ENCODE peak calls at places on chromosomes 13 and 19, in seven cellular contexts. X is IMR-90, F is thoracic aorta, D is foreskin fibroblast, K is MCF 10A, A is H9, V is progenitor cell of endocrine pancreas. N is an unnamed sample.

GRCh38 chr19:21328402-21328801 is 808 bp downstream of the ZNF708 start:
- DNase-seq in X (no peak), F (no peak), D (no peak), K (peak), A (no peak), V (no peak), N (no peak)

GRCh38 chr19:31350693-31351211 is 1.5 kb upstream of the TSHZ3 start:
- DNase-seq in X (peak), F (no peak), D (peak), K (no peak), A (peak), V (peak), N (peak)

GRCh38 chr13:52348983-52349780 is 56.8 kb downstream of the THSD1 start:
- DNase-seq in X (peak), F (no peak), D (peak), K (peak), A (no peak), V (no peak), N (no peak)

GRCh38 chr13:28333204-28333900 is 161.6 kb downstream of the FLT1 start:
- DNase-seq in X (no peak), F (no peak), D (no peak), K (no peak), A (no peak), V (no peak), N (no peak)

GRCh38 chr13:37640499-37640898 is 41.9 kb upstream of the POSTN start:
- DNase-seq in X (peak), F (no peak), D (peak), K (peak), A (no peak), V (no peak), N (peak)

GRCh38 chr13:60720590-60720989 is 323.6 kb downstream of the TDRD3 start:
- DNase-seq in X (no peak), F (no peak), D (no peak), K (no peak), A (no peak), V (no peak), N (no peak)

GRCh38 chr19:30334841-30335240 is 37.3 kb upstream of the ZNF536 start:
- DNase-seq in X (no peak), F (no peak), D (no peak), K (no peak), A (no peak), V (no peak), N (no peak)

GRCh38 chr19:3822683-3823344 is 36.6 kb upstream of the MATK start:
- DNase-seq in X (no peak), F (no peak), D (no peak), K (no peak), A (no peak), V (no peak), N (no peak)

GRCh38 chr13:33349314-33349995 is 63.9 kb upstream of the STARD13 start:
- DNase-seq in X (no peak), F (no peak), D (no peak), K (no peak), A (peak), V (no peak), N (no peak)

GRCh38 chr19:19051478-19052213 is 12.1 kb upstream of the SLC25A42 start:
- DNase-seq in X (no peak), F (no peak), D (no peak), K (no peak), A (no peak), V (no peak), N (no peak)

GRCh38 chr13:93460005-93460404 is 233.4 kb downstream of the GPC6 start:
- DNase-seq in X (no peak), F (no peak), D (no peak), K (no peak), A (no peak), V (no peak), N (no peak)

GRCh38 chr13:33637978-33638743 is 179.8 kb upstream of the RFC3 start:
- DNase-seq in X (peak), F (no peak), D (peak), K (peak), A (no peak), V (no peak), N (no peak)

GRCh38 chr13:86082116-86082515 is 282.9 kb upstream of the SLITRK6 start:
- DNase-seq in X (no peak), F (no peak), D (no peak), K (peak), A (no peak), V (no peak), N (no peak)

GRCh38 chr19:35478794-35479193 is 11.5 kb downstream of the KRTDAP start:
- DNase-seq in X (no peak), F (no peak), D (no peak), K (no peak), A (no peak), V (no peak), N (no peak)

GRCh38 chr19:11091343-11092153 is 2.3 kb downstream of the LDLR start:
- DNase-seq in X (peak), F (peak), D (peak), K (peak), A (no peak), V (no peak), N (peak)

GRCh38 chr13:29763426-29764180 is 86.8 kb downstream of the UBL3 start:
- DNase-seq in X (no peak), F (no peak), D (no peak), K (no peak), A (no peak), V (no peak), N (no peak)

GRCh38 chr13:25118371-25118770 is 22.4 kb downstream of the PABPC3 start:
- DNase-seq in X (no peak), F (no peak), D (no peak), K (no peak), A (no peak), V (no peak), N (no peak)

GRCh38 chr13:37706041-37706440 is 107.5 kb upstream of the POSTN start:
- DNase-seq in X (no peak), F (no peak), D (no peak), K (no peak), A (no peak), V (no peak), N (no peak)

GRCh38 chr13:111920932-111921705 is 145.8 kb upstream of the SOX1 start:
- DNase-seq in X (no peak), F (no peak), D (no peak), K (no peak), A (peak), V (no peak), N (peak)

DNA sequence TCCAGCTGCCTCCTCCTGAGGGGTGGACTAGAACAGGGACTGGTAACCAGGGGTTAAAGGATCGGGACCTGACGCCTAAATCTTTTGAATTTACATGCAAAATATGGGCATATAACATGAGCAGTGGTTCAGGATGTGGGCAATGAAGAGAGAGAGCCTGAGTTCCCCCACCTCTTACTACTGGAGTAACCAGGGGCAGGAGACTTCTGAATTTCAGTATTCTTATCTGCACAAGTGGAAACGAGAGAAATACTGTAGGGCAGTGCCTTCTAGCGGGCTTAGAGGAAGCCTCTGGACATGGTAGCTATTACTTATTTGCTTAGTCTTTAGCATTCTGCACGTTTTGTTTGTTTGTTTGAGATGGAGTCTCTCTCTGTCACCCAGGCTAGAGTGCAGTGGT is 26.3 kb downstream of the BCAT2 start:
- DNase-seq in X (no peak), F (no peak), D (no peak), K (no peak), A (no peak), V (no peak), N (no peak)
- TF ChIP-seq CTCF in X (peak), F (no peak), D (no peak), K (no peak), A (no peak), V (no peak), N (no peak)

DNA sequence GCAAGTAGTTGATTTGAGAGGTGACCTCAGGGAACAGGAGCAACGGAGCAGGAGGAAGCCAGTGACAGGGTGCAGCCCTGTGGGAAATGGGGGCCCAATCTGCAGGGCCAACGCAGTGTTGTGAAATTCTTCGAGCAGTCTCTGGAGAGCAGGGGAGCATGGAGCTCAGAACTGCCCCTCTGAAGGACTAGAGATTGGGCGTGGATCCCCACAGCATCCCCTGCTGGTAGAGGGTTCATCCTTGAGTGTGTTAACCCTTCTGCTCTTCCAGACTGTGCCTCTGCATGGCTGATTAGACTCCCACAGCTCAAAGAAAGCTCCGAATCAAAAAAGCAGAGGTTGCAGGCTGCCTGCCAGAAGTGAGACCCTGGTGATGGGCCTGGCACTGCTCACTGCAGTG is 77.9 kb upstream of the UQCRFS1 start:
- DNase-seq in X (no peak), F (no peak), D (no peak), K (no peak), A (no peak), V (no peak), N (no peak)
- TF ChIP-seq CTCF in X (no peak), F (no peak), D (no peak), K (no peak), A (peak), V (no peak), N (no peak)

GRCh38 chr13:21673592-21674270 is 2.9 kb downstream of the FGF9 start:
- DNase-seq in X (peak), F (no peak), D (peak), K (peak), A (peak), V (peak), N (peak)

GRCh38 chr13:21674271-21675009 is 3.6 kb downstream of the FGF9 start:
- DNase-seq in X (no peak), F (no peak), D (no peak), K (peak), A (peak), V (peak), N (peak)

GRCh38 chr13:21677075-21677628 is 6.3 kb downstream of the FGF9 start:
- DNase-seq in X (no peak), F (no peak), D (no peak), K (no peak), A (no peak), V (no peak), N (no peak)

GRCh38 chr13:21676611-21677021 is 5.7 kb downstream of the FGF9 start:
- DNase-seq in X (no peak), F (no peak), D (no peak), K (peak), A (peak), V (no peak), N (peak)

DNA sequence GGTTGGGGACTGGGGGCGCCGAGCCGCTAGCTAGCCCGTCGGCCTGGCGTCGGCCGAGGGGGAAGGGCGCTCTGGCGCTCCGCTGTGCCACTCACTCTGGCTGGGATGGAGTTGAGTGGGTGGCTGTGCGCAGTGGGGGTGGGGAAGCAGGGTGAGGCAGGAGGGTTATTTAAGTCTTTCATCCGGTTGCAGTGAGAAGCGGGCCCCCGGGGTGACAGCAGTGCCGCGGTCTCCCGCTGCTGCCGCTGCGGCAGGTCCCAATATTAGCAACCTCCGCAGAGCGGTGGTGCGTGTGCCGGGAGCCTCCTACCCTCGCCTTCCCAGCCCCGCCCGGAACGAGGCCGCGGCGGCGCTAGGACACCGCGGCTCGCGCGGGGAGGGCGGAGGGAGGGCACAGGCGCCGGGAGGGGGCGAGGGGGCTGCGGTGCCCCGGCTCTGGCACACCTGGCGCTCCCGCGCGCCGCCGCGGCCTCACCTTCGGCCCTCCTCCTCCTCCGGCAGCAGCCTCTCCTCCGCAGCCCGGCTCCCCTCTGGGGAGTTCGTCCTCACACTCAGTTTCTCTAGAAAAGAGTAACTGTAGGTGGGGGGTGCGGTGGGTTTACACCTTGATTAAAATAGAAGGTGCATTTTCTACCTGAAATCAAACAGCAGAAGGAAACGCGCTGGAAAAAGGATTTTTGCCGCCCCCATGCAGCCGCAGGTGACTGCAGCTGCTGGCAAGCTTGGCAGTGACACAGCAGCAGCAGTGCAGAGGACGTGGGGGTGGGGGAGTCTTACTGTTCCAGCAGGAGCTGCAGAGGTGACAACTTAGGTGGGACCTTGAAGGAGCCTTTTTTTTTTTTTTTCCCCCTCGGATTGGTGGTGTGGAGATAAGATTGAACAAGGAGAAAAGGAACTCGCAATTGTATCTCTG is 4.5 kb downstream of the FGF9 start:
- DNase-seq in X (no peak), F (no peak), D (no peak), K (no peak), A (peak), V (peak), N (no peak)
- TF ChIP-seq CTCF in X (no peak), F (no peak), D (no peak), K (no peak), A (no peak), V (no peak), N (no peak)

DNA sequence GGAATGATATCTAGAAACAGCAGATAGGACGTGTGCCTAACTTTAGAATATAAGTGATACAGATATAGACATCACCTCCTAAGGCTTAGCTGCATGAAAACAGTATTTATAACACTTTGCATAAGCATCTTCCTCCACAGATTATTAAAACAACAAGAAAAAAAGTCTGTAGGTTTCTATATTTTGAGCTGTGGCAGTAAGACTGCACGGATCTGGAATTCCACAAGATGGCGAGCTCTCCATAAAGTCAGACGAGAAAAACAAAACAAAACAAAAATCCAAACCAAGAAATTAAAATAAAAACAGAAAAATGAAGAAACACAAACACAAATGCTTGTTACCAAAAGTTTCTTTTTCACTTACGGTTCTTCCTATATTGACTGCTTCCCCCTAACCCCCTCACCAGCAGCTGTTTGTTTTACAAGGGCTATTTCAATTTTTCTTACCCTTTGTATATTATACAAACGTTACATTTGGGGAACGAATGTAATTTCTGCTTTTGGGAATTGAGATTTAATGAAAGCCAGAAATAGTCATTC is 285.8 kb downstream of the MYO16 start:
- DNase-seq in X (peak), F (no peak), D (peak), K (peak), A (no peak), V (no peak), N (no peak)
- TF ChIP-seq CTCF in X (peak), F (peak), D (peak), K (peak), A (peak), V (peak), N (peak)

GRCh38 chr13:20188649-20189553 is 3.8 kb downstream of the GJB2 start:
- DNase-seq in X (no peak), F (no peak), D (no peak), K (no peak), A (peak), V (no peak), N (no peak)
- TF ChIP-seq CTCF in X (peak), F (no peak), D (no peak), K (no peak), A (peak), V (peak), N (peak)

GRCh38 chr13:63455938-63456337 is 2040.3 kb upstream of the PCDH20 start:
- DNase-seq in X (no peak), F (no peak), D (no peak), K (no peak), A (no peak), V (no peak), N (no peak)
- TF ChIP-seq CTCF in X (peak), F (no peak), D (peak), K (no peak), A (peak), V (peak), N (peak)

GRCh38 chr13:77001540-77001939 is 9.7 kb downstream of the CLN5 start:
- DNase-seq in X (no peak), F (no peak), D (no peak), K (no peak), A (no peak), V (no peak), N (no peak)

GRCh38 chr13:77001963-77002587 is 10.2 kb downstream of the CLN5 start:
- DNase-seq in X (no peak), F (no peak), D (no peak), K (no peak), A (no peak), V (no peak), N (no peak)

GRCh38 chr13:77000475-77000874 is 8.6 kb downstream of the CLN5 start:
- DNase-seq in X (no peak), F (no peak), D (no peak), K (no peak), A (no peak), V (no peak), N (no peak)

GRCh38 chr13:77002590-77003190 is 10.8 kb downstream of the CLN5 start:
- DNase-seq in X (peak), F (no peak), D (peak), K (peak), A (no peak), V (no peak), N (no peak)
- TF ChIP-seq CTCF in X (peak), F (peak), D (peak), K (peak), A (peak), V (peak), N (peak)

GRCh38 chr13:76231522-76232167 is 595.5 kb downstream of the LMO7 start:
- DNase-seq in X (no peak), F (no peak), D (no peak), K (peak), A (peak), V (no peak), N (no peak)
- TF ChIP-seq CTCF in X (no peak), F (no peak), D (no peak), K (no peak), A (no peak), V (no peak), N (no peak)

GRCh38 chr19:16654621-16655020 is 5.3 kb downstream of the SMIM7 start:
- DNase-seq in X (no peak), F (no peak), D (no peak), K (no peak), A (no peak), V (no peak), N (no peak)
- TF ChIP-seq CTCF in X (no peak), F (no peak), D (no peak), K (no peak), A (no peak), V (no peak), N (no peak)

GRCh38 chr19:4968462-4969291 is at the start of gene KDM4B:
- DNase-seq in X (peak), F (peak), D (peak), K (peak), A (peak), V (peak), N (peak)
- TF ChIP-seq CTCF in X (no peak), F (no peak), D (no peak), K (no peak), A (no peak), V (no peak), N (no peak)

N was measured in endothelial cell.